ENCODE peak calls at places on chromosomes 1 and 21, in six cellular contexts. I, B, S, P, D and Q are unnamed samples.

GRCh38 chr1:210339500-210339899 is 10.8 kb downstream of the HHAT start:
- DNase-seq in I (no peak), B (no peak), S (no peak), P (no peak), D (no peak), Q (no peak)

GRCh38 chr1:59908682-59909081 is 17.9 kb downstream of the CYP2J2 start:
- DNase-seq in I (no peak), B (no peak), S (no peak), P (no peak), D (no peak), Q (no peak)

GRCh38 chr1:200035956-200036615 is 8.6 kb downstream of the NR5A2 start:
- DNase-seq in I (peak), B (no peak), S (no peak), P (no peak), D (no peak), Q (no peak)

GRCh38 chr1:15045123-15045522 is 108.4 kb upstream of the TMEM51 start:
- DNase-seq in I (no peak), B (no peak), S (no peak), P (no peak), D (no peak), Q (no peak)

GRCh38 chr1:165896277-165896676 is 68.9 kb downstream of the UCK2 start:
- DNase-seq in I (no peak), B (peak), S (no peak), P (no peak), D (no peak), Q (peak)

GRCh38 chr21:38355992-38356781 is 99.4 kb downstream of the KCNJ15 start:
- DNase-seq in I (peak), B (peak), S (peak), P (peak), D (peak), Q (peak)

GRCh38 chr1:227440167-227440566 is 121.9 kb upstream of the CDC42BPA start:
- DNase-seq in I (no peak), B (no peak), S (no peak), P (no peak), D (no peak), Q (no peak)

GRCh38 chr1:36165145-36165544 is 9.2 kb downstream of the MAP7D1 start:
- DNase-seq in I (no peak), B (no peak), S (no peak), P (no peak), D (no peak), Q (no peak)

GRCh38 chr1:87362834-87363426 is 34.2 kb downstream of the LMO4 start:
- DNase-seq in I (no peak), B (peak), S (no peak), P (no peak), D (no peak), Q (peak)

GRCh38 chr1:26677306-26678115 is 18.3 kb upstream of the ARID1A start:
- DNase-seq in I (peak), B (peak), S (peak), P (peak), D (peak), Q (peak)

GRCh38 chr1:59856725-59857338 is 42.1 kb downstream of the HOOK1 start:
- DNase-seq in I (no peak), B (no peak), S (no peak), P (no peak), D (peak), Q (no peak)

GRCh38 chr1:221431968-221432367 is 309.9 kb downstream of the DUSP10 start:
- DNase-seq in I (no peak), B (no peak), S (no peak), P (no peak), D (no peak), Q (no peak)

GRCh38 chr1:109298666-109299086 is 8.1 kb downstream of the MYBPHL start:
- DNase-seq in I (no peak), B (peak), S (no peak), P (no peak), D (no peak), Q (peak)

GRCh38 chr21:44949161-44950015 is 9.6 kb downstream of the SLX9 start:
- DNase-seq in I (peak), B (peak), S (peak), P (peak), D (peak), Q (peak)

GRCh38 chr1:20588634-20589225 is at the start of gene CDA:
- DNase-seq in I (no peak), B (no peak), S (peak), P (peak), D (no peak), Q (no peak)

GRCh38 chr21:44702111-44702972 is 5.4 kb downstream of the KRTAP10-12 start:
- DNase-seq in I (no peak), B (no peak), S (no peak), P (no peak), D (no peak), Q (no peak)

GRCh38 chr1:91683598-91683951 is 182.9 kb downstream of the CDC7 start:
- DNase-seq in I (peak), B (no peak), S (no peak), P (no peak), D (no peak), Q (no peak)

GRCh38 chr1:60989745-60990718 is 92.3 kb upstream of the NFIA start:
- DNase-seq in I (no peak), B (peak), S (no peak), P (no peak), D (no peak), Q (peak)
- H3K4me3 ChIP-seq in I (no peak), B (no peak), S (no peak), P (no peak), D (no peak), Q (no peak)

GRCh38 chr1:244112046-244112445 is 61.0 kb downstream of the ZBTB18 start:
- DNase-seq in I (no peak), B (no peak), S (no peak), P (no peak), D (no peak), Q (no peak)
- H3K4me3 ChIP-seq in I (no peak), B (no peak), S (no peak), P (no peak), D (no peak), Q (no peak)

DNA sequence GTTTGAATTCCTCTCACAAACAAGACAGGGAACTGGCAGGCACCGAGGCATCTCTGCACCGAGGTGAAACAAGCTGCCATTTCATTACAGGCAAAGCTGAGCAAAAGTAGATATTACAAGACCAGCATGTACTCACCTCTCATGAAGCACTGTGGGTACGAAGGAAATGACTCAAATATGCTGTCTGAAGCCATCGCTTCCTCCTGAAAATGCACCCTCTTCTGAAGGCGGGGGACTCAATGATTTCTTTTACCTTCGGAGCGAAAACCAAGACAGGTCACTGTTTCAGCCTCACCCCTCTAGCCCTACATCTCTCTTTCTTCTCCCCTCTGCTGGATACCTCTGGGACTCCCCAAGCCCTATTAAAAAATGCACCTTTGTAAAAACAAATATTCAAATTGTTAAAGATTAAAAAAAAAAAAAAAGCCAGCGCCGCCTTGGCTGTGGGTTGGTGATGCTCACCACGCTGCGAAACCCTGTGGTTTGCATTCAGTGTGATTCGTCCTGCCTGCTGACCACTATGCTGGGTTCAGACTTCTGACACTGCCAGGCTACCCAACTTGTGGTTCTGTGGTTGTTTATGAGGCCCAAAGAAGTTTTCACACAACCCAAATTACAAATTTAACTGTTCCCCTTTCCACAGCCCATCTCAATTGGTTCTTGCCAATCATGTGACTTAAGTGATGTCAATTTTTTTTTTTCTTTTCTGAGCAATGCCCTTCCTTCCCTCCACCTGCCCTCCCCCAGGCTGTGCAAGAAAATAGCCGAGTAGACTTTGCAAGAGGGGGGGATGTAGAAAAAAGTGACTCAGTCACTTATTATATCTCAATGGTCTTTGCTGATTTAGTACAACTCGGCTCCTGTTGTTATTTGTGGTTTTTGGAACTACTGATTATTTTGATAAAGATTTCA is at the start of gene RUNX1:
- DNase-seq in I (no peak), B (peak), S (peak), P (peak), D (peak), Q (peak)
- H3K4me3 ChIP-seq in I (no peak), B (no peak), S (peak), P (peak), D (peak), Q (peak)

DNA sequence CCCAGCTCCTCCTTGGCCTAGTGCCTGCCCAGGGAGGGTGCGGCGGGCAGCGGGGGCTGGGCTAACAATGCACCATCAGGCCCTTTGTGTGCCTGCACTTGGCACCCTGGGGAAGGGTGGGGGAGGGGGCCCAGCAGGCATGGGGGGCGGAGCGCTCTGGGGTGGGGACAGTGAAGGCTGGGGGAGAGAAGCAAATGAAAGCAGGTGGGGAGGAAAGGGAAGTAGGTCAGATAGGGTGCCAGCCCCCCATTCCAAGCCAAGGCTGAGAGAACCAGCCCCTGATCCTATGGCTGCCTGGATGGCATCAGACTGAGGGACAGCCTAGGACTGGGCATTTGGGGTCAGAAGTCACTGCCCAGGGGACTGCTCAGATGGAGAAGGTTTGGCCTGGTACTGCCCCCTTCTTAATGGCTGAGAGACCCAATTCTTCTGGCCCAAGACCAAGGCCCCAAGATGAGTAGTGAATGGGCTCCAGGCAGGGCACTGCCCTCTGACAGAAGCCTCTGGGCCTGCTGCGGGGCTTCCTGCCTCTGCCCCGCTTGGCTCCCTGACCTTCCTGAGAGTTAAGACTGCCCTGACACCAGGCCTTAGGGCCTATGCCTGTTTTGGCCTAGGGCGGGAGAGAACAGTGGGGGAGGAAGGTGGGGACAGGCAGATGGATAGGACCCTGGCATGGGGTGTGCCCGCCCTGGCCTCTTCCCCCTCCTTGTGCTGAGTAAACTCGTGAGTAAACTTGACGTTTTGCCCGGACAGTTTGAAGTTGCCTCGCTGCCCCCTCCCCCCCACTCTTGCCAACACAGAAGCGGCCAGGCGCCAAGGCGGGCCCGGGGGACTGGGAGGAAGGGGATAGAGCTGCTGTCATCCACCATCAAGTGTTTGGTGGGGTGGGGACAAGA is 2.7 kb downstream of the ZBTB7B start:
- DNase-seq in I (no peak), B (no peak), S (peak), P (peak), D (peak), Q (no peak)
- H3K4me3 ChIP-seq in I (no peak), B (no peak), S (no peak), P (peak), D (peak), Q (no peak)

GRCh38 chr1:155079487-155080249 is 1.0 kb downstream of the EFNA3 start:
- DNase-seq in I (peak), B (no peak), S (peak), P (peak), D (no peak), Q (no peak)
- H3K4me3 ChIP-seq in I (peak), B (no peak), S (no peak), P (no peak), D (peak), Q (no peak)

GRCh38 chr21:46369520-46370235 is 45.7 kb downstream of the PCNT start:
- DNase-seq in I (no peak), B (no peak), S (no peak), P (peak), D (no peak), Q (no peak)
- H3K4me3 ChIP-seq in I (no peak), B (no peak), S (no peak), P (no peak), D (no peak), Q (no peak)